ENCODE peak calls at places on chromosomes 1 and 21, in six cellular contexts. H is cardiac fibroblast; E is A549; U is stimulated activated CD4-positive, alpha-beta T cell treated with anti-CD3 and anti-CD28 coated beads, Interleukin-2, amount 100 ng/mL, for 24 hours; F is ureter; K is tibial artery. G is an unnamed sample.

GRCh38 chr1:115457295-115457694 is 119.2 kb upstream of the NGF start:
- DNase-seq in H (no peak), E (no peak), U (no peak), F (no peak), K (no peak), G (no peak)

GRCh38 chr1:158145173-158145719 is 35.4 kb upstream of the CD1D start:
- DNase-seq in H (peak), E (no peak), U (no peak), F (peak), K (no peak), G (no peak)

GRCh38 chr1:3515774-3516480 is 61.5 kb downstream of the ARHGEF16 start:
- DNase-seq in H (no peak), E (no peak), U (no peak), F (no peak), K (no peak), G (no peak)

GRCh38 chr1:160607051-160608032 is 28.0 kb upstream of the CD84 start:
- DNase-seq in H (peak), E (peak), U (peak), F (peak), K (peak), G (peak)

GRCh38 chr1:153771841-153772593 is 3.2 kb upstream of the SLC27A3 start:
- DNase-seq in H (no peak), E (peak), U (no peak), F (no peak), K (peak), G (peak)

GRCh38 chr1:24643362-24644346 is 552 bp downstream of the SRRM1 start:
- DNase-seq in H (peak), E (peak), U (peak), F (peak), K (no peak), G (peak)

GRCh38 chr1:228390649-228391048 is 16.0 kb downstream of the TRIM11 start:
- DNase-seq in H (no peak), E (no peak), U (no peak), F (no peak), K (no peak), G (no peak)

GRCh38 chr1:58885998-58886397 is 102.2 kb upstream of the JUN start:
- DNase-seq in H (peak), E (no peak), U (peak), F (no peak), K (peak), G (no peak)

GRCh38 chr21:37198989-37199924 is 67.9 kb downstream of the VPS26C start:
- DNase-seq in H (peak), E (no peak), U (no peak), F (no peak), K (no peak), G (no peak)

GRCh38 chr21:18191139-18191538 is 53.5 kb upstream of the CHODL start:
- DNase-seq in H (no peak), E (no peak), U (no peak), F (no peak), K (no peak), G (no peak)

GRCh38 chr1:196438324-196438723 is 169.9 kb downstream of the KCNT2 start:
- DNase-seq in H (no peak), E (no peak), U (no peak), F (no peak), K (no peak), G (no peak)

GRCh38 chr1:61139324-61140055 is 57.1 kb downstream of the NFIA start:
- DNase-seq in H (peak), E (peak), U (no peak), F (no peak), K (peak), G (no peak)

GRCh38 chr21:34916446-34916845 is 132.7 kb downstream of the RUNX1 start:
- DNase-seq in H (peak), E (no peak), U (no peak), F (no peak), K (no peak), G (no peak)

GRCh38 chr1:243273945-243274344 is 18.1 kb downstream of the SDCCAG8 start:
- DNase-seq in H (no peak), E (no peak), U (no peak), F (no peak), K (no peak), G (no peak)

GRCh38 chr1:31400393-31400792 is 12.6 kb upstream of the SERINC2 start:
- DNase-seq in H (peak), E (no peak), U (no peak), F (no peak), K (no peak), G (no peak)

GRCh38 chr1:64505232-64505943 is 35.5 kb downstream of the CACHD1 start:
- DNase-seq in H (no peak), E (peak), U (peak), F (peak), K (no peak), G (peak)

GRCh38 chr21:38965910-38966504 is 160.3 kb downstream of the ETS2 start:
- DNase-seq in H (peak), E (peak), U (no peak), F (peak), K (no peak), G (peak)

GRCh38 chr1:3430406-3430805 is 24.1 kb upstream of the ARHGEF16 start:
- DNase-seq in H (no peak), E (no peak), U (no peak), F (no peak), K (no peak), G (no peak)

GRCh38 chr1:201376464-201377374 is 761 bp downstream of the TNNT2 start:
- DNase-seq in H (peak), E (peak), U (peak), F (no peak), K (no peak), G (peak)

GRCh38 chr1:51734899-51735745 is 118.2 kb downstream of the OSBPL9 start:
- DNase-seq in H (peak), E (no peak), U (no peak), F (no peak), K (peak), G (peak)

GRCh38 chr21:34889287-34889536 is 159.9 kb downstream of the RUNX1 start:
- DNase-seq in H (peak), E (no peak), U (peak), F (peak), K (peak), G (peak)

GRCh38 chr1:154006136-154006535 is 15.6 kb downstream of the RPS27 start:
- DNase-seq in H (peak), E (no peak), U (no peak), F (no peak), K (no peak), G (no peak)

GRCh38 chr21:31491617-31492016 is 147.6 kb upstream of the TIAM1 start:
- DNase-seq in H (no peak), E (no peak), U (no peak), F (no peak), K (no peak), G (no peak)

GRCh38 chr1:201618375-201618774 is 79.4 kb downstream of the NAV1 start:
- DNase-seq in H (no peak), E (no peak), U (no peak), F (no peak), K (no peak), G (no peak)

GRCh38 chr1:20029178-20029912 is 40.6 kb upstream of the PLA2G5 start:
- DNase-seq in H (no peak), E (no peak), U (no peak), F (no peak), K (no peak), G (no peak)

GRCh38 chr1:208006258-208006920 is 95.5 kb upstream of the CD34 start:
- DNase-seq in H (no peak), E (no peak), U (no peak), F (no peak), K (no peak), G (no peak)

GRCh38 chr1:65055754-65056153 is 89.4 kb upstream of the JAK1 start:
- DNase-seq in H (no peak), E (no peak), U (no peak), F (no peak), K (no peak), G (no peak)

G was measured in ELF-1.